ENCODE peak calls at places on chromosomes 7 and 10, in five cellular contexts. B is brain microvascular endothelial cell, O is fibroblast of lung, J is lung, A is IMR-90. Y is an unnamed sample.

GRCh38 chr10:10897400-10897799 is 120.3 kb upstream of the CELF2 start:
- DNase-seq in B (no peak), O (no peak), J (no peak), A (no peak), Y (no peak)

GRCh38 chr7:44973610-44974401 is 5.0 kb downstream of the MYO1G start:
- DNase-seq in B (peak), O (no peak), J (peak), A (no peak), Y (no peak)

GRCh38 chr7:129503725-129504124 is 1.4 kb downstream of the SMKR1 start:
- DNase-seq in B (no peak), O (no peak), J (no peak), A (no peak), Y (no peak)

GRCh38 chr10:84452006-84452405 is 123.6 kb downstream of the CCSER2 start:
- DNase-seq in B (no peak), O (peak), J (no peak), A (peak), Y (no peak)

GRCh38 chr7:111789880-111790279 is 227.6 kb upstream of the IMMP2L start:
- DNase-seq in B (no peak), O (peak), J (no peak), A (peak), Y (no peak)

GRCh38 chr7:6578114-6579084 is 1.1 kb downstream of the ZDHHC4 start:
- DNase-seq in B (no peak), O (peak), J (no peak), A (peak), Y (no peak)

GRCh38 chr10:91054325-91054724 is 133.4 kb upstream of the ANKRD1 start:
- DNase-seq in B (peak), O (peak), J (no peak), A (no peak), Y (no peak)

GRCh38 chr7:72153132-72153512 is 259.0 kb downstream of the CALN1 start:
- DNase-seq in B (no peak), O (no peak), J (no peak), A (no peak), Y (no peak)

GRCh38 chr7:23873306-23873705 is 163.3 kb downstream of the STK31 start:
- DNase-seq in B (no peak), O (no peak), J (no peak), A (no peak), Y (no peak)

GRCh38 chr7:127437772-127438330 is 45.3 kb upstream of the ZNF800 start:
- DNase-seq in B (peak), O (peak), J (no peak), A (peak), Y (peak)

GRCh38 chr7:37212526-37212925 is 236.1 kb downstream of the ELMO1 start:
- DNase-seq in B (no peak), O (no peak), J (peak), A (no peak), Y (no peak)

GRCh38 chr10:14681802-14682201 is 92.9 kb downstream of the FAM107B start:
- DNase-seq in B (no peak), O (no peak), J (no peak), A (no peak), Y (no peak)

GRCh38 chr10:58280485-58280884 is 11.5 kb downstream of the CISD1 start:
- DNase-seq in B (peak), O (peak), J (no peak), A (peak), Y (no peak)

GRCh38 chr10:108465871-108466641 is 1301.5 kb upstream of the SORCS1 start:
- DNase-seq in B (no peak), O (peak), J (peak), A (no peak), Y (no peak)

GRCh38 chr7:92695308-92696261 is 105.4 kb upstream of the FAM133B start:
- DNase-seq in B (peak), O (peak), J (peak), A (peak), Y (peak)

GRCh38 chr10:91712315-91712714 is 79.4 kb upstream of the PPP1R3C start:
- DNase-seq in B (no peak), O (no peak), J (no peak), A (no peak), Y (no peak)

GRCh38 chr7:76225379-76225778 is 23.7 kb downstream of the SRRM3 start:
- DNase-seq in B (no peak), O (peak), J (no peak), A (peak), Y (no peak)

GRCh38 chr7:133481676-133482075 is 228.8 kb downstream of the EXOC4 start:
- DNase-seq in B (peak), O (peak), J (no peak), A (peak), Y (peak)

GRCh38 chr10:9188022-9188810 is 1133.7 kb downstream of the GATA3 start:
- DNase-seq in B (no peak), O (no peak), J (no peak), A (peak), Y (no peak)

GRCh38 chr7:155709453-155709852 is 65.0 kb downstream of the RBM33 start:
- DNase-seq in B (no peak), O (no peak), J (no peak), A (no peak), Y (no peak)

GRCh38 chr7:66246549-66247171 is 41.5 kb downstream of the TPST1 start:
- DNase-seq in B (no peak), O (no peak), J (no peak), A (no peak), Y (no peak)

GRCh38 chr7:44176486-44176885 is 12.8 kb downstream of the GCK start:
- DNase-seq in B (no peak), O (no peak), J (no peak), A (no peak), Y (no peak)

GRCh38 chr7:106504620-106505019 is 156.3 kb downstream of the CCDC71L start:
- DNase-seq in B (peak), O (peak), J (no peak), A (peak), Y (no peak)

GRCh38 chr7:23471090-23471859 is 984 bp upstream of the IGF2BP3 start:
- DNase-seq in B (peak), O (peak), J (no peak), A (peak), Y (no peak)

GRCh38 chr7:151306374-151306773 is 35.2 kb upstream of the NUB1 start:
- DNase-seq in B (no peak), O (no peak), J (no peak), A (no peak), Y (no peak)

DNA sequence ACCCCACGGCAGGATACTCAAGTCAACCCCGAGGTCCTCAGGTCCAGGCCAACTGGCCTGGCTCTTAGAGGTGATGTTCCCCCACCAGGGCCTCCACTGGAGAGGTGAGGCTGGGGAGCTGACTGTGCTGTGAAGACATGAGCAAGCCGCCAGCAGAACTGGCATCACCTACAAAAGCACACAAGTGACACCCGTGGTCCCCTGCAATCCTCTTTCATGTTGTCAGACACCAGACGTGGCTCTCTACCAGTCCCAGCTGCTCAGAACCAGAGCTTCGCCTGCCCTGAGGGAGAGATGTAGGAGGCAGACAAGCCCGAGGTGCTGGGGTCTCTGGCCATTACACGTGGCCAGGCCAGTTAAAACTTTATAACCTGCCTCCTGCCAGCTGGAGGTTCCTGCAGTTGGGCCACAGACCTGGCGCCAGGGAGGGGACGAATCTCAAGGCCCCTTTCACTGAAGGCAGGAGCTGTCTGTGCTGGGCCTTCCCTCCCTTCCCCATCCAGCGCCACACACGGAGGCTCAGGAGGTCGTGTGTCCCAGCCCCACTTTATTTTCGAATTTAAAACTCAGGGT is 2.2 kb downstream of the COMTD1 start:
- DNase-seq in B (no peak), O (no peak), J (no peak), A (no peak), Y (no peak)
- H3K4me3 ChIP-seq in B (no peak), O (no peak), J (no peak), A (no peak), Y (no peak)

GRCh38 chr7:86814980-86815379 is 171.3 kb downstream of the GRM3 start:
- DNase-seq in B (no peak), O (no peak), J (no peak), A (no peak), Y (no peak)
- TF ChIP-seq CTCF in B (peak), O (peak), J (no peak), A (peak), Y (no peak)

GRCh38 chr10:48547981-48548380 is 56.9 kb downstream of the ARHGAP22 start:
- DNase-seq in B (no peak), O (no peak), J (no peak), A (no peak), Y (no peak)

GRCh38 chr10:48542471-48543210 is 62.2 kb downstream of the ARHGAP22 start:
- DNase-seq in B (no peak), O (no peak), J (no peak), A (no peak), Y (no peak)

GRCh38 chr10:48547061-48547895 is 57.6 kb downstream of the ARHGAP22 start:
- DNase-seq in B (no peak), O (no peak), J (no peak), A (no peak), Y (no peak)

GRCh38 chr10:48543445-48543844 is 61.4 kb downstream of the ARHGAP22 start:
- DNase-seq in B (no peak), O (no peak), J (no peak), A (peak), Y (no peak)

GRCh38 chr10:48545462-48546145 is 59.3 kb downstream of the ARHGAP22 start:
- DNase-seq in B (no peak), O (no peak), J (no peak), A (no peak), Y (no peak)
- H3K4me3 ChIP-seq in B (no peak), O (no peak), J (no peak), A (no peak), Y (no peak)

DNA sequence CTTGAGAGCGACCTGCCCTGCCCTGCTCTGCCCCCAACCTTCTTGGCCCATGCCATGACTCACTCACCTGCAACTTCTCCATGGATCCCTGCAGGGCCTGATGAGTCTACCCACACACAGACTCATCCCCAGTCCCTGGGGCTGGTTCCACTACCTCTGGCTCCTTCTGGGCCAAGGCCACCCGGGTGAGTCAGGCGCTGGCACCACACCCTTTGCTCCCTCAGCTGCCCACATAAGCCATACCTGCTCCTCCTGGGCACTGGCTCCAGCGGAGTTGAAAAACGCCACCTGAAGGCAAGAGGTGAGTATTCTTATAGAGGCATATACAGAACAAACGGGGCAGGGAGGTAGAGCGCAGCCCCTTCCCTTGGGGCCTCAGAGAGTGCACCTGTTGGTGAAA is 16.2 kb upstream of the MTPAP start:
- DNase-seq in B (no peak), O (no peak), J (no peak), A (no peak), Y (no peak)
- TF ChIP-seq CTCF in B (no peak), O (no peak), J (no peak), A (no peak), Y (no peak)

Y was measured in AG09309.